ENCODE peak calls at places on chromosomes 11 and 22, in five cellular contexts. Q, V, I, Z and L are unnamed samples.

GRCh38 chr11:67136156-67136555 is 17.1 kb downstream of the KDM2A start:
- DNase-seq in Q (no peak), V (no peak), I (no peak), Z (no peak), L (no peak)

GRCh38 chr11:70523384-70524095 is 125.2 kb downstream of the CTTN start:
- DNase-seq in Q (no peak), V (no peak), I (no peak), Z (no peak), L (no peak)

GRCh38 chr22:45867118-45867905 is 109.7 kb downstream of the WNT7B start:
- DNase-seq in Q (no peak), V (no peak), I (no peak), Z (no peak), L (peak)

GRCh38 chr22:28344893-28345292 is 334.7 kb downstream of the TTC28 start:
- DNase-seq in Q (no peak), V (no peak), I (no peak), Z (no peak), L (no peak)

GRCh38 chr22:49994361-49995058 is 18.1 kb downstream of the IL17REL start:
- DNase-seq in Q (no peak), V (no peak), I (no peak), Z (no peak), L (peak)

GRCh38 chr11:69008774-69009440 is 4.1 kb downstream of the MRGPRF start:
- DNase-seq in Q (no peak), V (no peak), I (no peak), Z (peak), L (peak)

GRCh38 chr11:54832676-54833075 is 126.0 kb downstream of the OR4A5 start:
- DNase-seq in Q (no peak), V (no peak), I (no peak), Z (no peak), L (no peak)

GRCh38 chr11:76667856-76668255 is 2.7 kb downstream of the LRRC32 start:
- DNase-seq in Q (no peak), V (no peak), I (no peak), Z (no peak), L (no peak)

GRCh38 chr11:1072821-1073231 is 1.8 kb upstream of the MUC2 start:
- DNase-seq in Q (no peak), V (no peak), I (no peak), Z (no peak), L (no peak)

GRCh38 chr11:95884364-95884763 is 39.5 kb downstream of the MTMR2 start:
- DNase-seq in Q (no peak), V (no peak), I (no peak), Z (peak), L (no peak)

GRCh38 chr11:1485504-1485885 is 1.1 kb downstream of the MOB2 start:
- DNase-seq in Q (no peak), V (no peak), I (no peak), Z (no peak), L (no peak)

GRCh38 chr11:13289081-13289480 is 11.5 kb downstream of the BMAL1 start:
- DNase-seq in Q (no peak), V (no peak), I (no peak), Z (no peak), L (no peak)

GRCh38 chr22:45469573-45470383 is 32.9 kb upstream of the FBLN1 start:
- DNase-seq in Q (no peak), V (no peak), I (no peak), Z (no peak), L (no peak)

GRCh38 chr11:102110761-102111010 is 439 bp downstream of the YAP1 start:
- DNase-seq in Q (no peak), V (no peak), I (no peak), Z (no peak), L (peak)

GRCh38 chr22:45632791-45633515 is 38.7 kb upstream of the ATXN10 start:
- DNase-seq in Q (no peak), V (no peak), I (no peak), Z (no peak), L (no peak)

GRCh38 chr11:45142241-45142885 is 4.1 kb upstream of the PRDM11 start:
- DNase-seq in Q (no peak), V (no peak), I (no peak), Z (peak), L (no peak)

GRCh38 chr22:50432131-50432870 is 42.5 kb downstream of the SBF1 start:
- DNase-seq in Q (no peak), V (no peak), I (no peak), Z (no peak), L (peak)